ENCODE peak calls at places on chromosomes 16 and 17, in five cellular contexts. V is COR-L47; H is pons; Z is activated CD8-positive, alpha-beta T cell treated with anti-CD3 and anti-CD28 coated beads, Interleukin-2, amount 10 ng/mL, durations not matched to agents 7 days and 5 days; U is adrenal gland. Y is an unnamed sample.

GRCh38 chr17:39166437-39167335 is 725 bp upstream of the ARL5C start:
- DNase-seq in V (no peak), H (no peak), Z (no peak), U (no peak), Y (no peak)

GRCh38 chr17:63512388-63512787 is 10.8 kb upstream of the KCNH6 start:
- DNase-seq in V (no peak), H (no peak), Z (no peak), U (no peak), Y (no peak)

GRCh38 chr17:6536566-6537065 is 19.7 kb downstream of the PITPNM3 start:
- DNase-seq in V (no peak), H (no peak), Z (no peak), U (no peak), Y (no peak)

GRCh38 chr17:9258115-9259020 is 237.1 kb downstream of the NTN1 start:
- DNase-seq in V (no peak), H (no peak), Z (no peak), U (no peak), Y (no peak)

GRCh38 chr17:82098939-82099765 is 1.1 kb upstream of the FASN start:
- DNase-seq in V (peak), H (no peak), Z (peak), U (no peak), Y (no peak)

GRCh38 chr16:54689072-54689471 is 241.6 kb upstream of the IRX5 start:
- DNase-seq in V (no peak), H (no peak), Z (no peak), U (no peak), Y (no peak)

GRCh38 chr17:1785925-1786324 is 24.1 kb downstream of the SERPINF1 start:
- DNase-seq in V (no peak), H (peak), Z (no peak), U (no peak), Y (no peak)

GRCh38 chr17:77297693-77298666 is 157.2 kb downstream of the SEC14L1 start:
- DNase-seq in V (no peak), H (no peak), Z (no peak), U (no peak), Y (no peak)

GRCh38 chr16:12423151-12423550 is 380.5 kb downstream of the CPPED1 start:
- DNase-seq in V (no peak), H (no peak), Z (no peak), U (no peak), Y (no peak)

GRCh38 chr17:38444151-38444550 is 15.9 kb downstream of the ARHGAP23 start:
- DNase-seq in V (peak), H (peak), Z (peak), U (peak), Y (peak)

GRCh38 chr16:3461120-3461519 is 17.6 kb downstream of the NAA60 start:
- DNase-seq in V (no peak), H (no peak), Z (peak), U (no peak), Y (no peak)

GRCh38 chr16:318628-319027 is 33.9 kb downstream of the AXIN1 start:
- DNase-seq in V (no peak), H (no peak), Z (no peak), U (no peak), Y (no peak)

GRCh38 chr16:24764916-24765315 is 35.5 kb downstream of the TNRC6A start:
- DNase-seq in V (no peak), H (no peak), Z (no peak), U (no peak), Y (no peak)

GRCh38 chr16:83100679-83101078 is 473.9 kb downstream of the CDH13 start:
- DNase-seq in V (no peak), H (no peak), Z (no peak), U (no peak), Y (no peak)

GRCh38 chr17:65434878-65435277 is 126.6 kb downstream of the AXIN2 start:
- DNase-seq in V (no peak), H (no peak), Z (no peak), U (no peak), Y (no peak)

GRCh38 chr17:39617446-39618251 is 9.1 kb upstream of the PPP1R1B start:
- DNase-seq in V (peak), H (no peak), Z (peak), U (peak), Y (peak)

Y was measured in mucosa of gallbladder.